ENCODE peak calls at places on chromosomes 2 and 18, in four cellular contexts. L is mucosa of descending colon, J is right atrium auricular region, A is pancreas. U is an unnamed sample.

GRCh38 chr2:160582481-160583161 is 89.0 kb upstream of the RBMS1 start:
- DNase-seq in L (no peak), A (no peak), J (no peak), U (no peak)

GRCh38 chr2:9975805-9976447 is 24.4 kb downstream of the GRHL1 start:
- DNase-seq in A (peak), L (no peak), J (no peak), U (no peak)

GRCh38 chr2:62578837-62579640 is 73.0 kb upstream of the TMEM17 start:
- DNase-seq in A (peak), J (no peak), L (no peak), U (no peak)

GRCh38 chr18:40949138-40949949 is 1005.7 kb upstream of the PIK3C3 start:
- DNase-seq in J (no peak), A (no peak), L (no peak), U (no peak)

GRCh38 chr18:42532119-42532518 is 577.1 kb downstream of the PIK3C3 start:
- DNase-seq in A (no peak), J (no peak), L (no peak), U (no peak)

GRCh38 chr2:32464441-32464840 is 107.6 kb downstream of the BIRC6 start:
- DNase-seq in A (no peak), L (no peak), J (no peak), U (no peak)

GRCh38 chr2:205524656-205525055 is 157.6 kb upstream of the NRP2 start:
- DNase-seq in L (peak), J (no peak), A (no peak), U (no peak)

GRCh38 chr2:37344453-37345361 is at the start of gene QPCT:
- DNase-seq in J (no peak), L (peak), A (peak), U (peak)

GRCh38 chr2:239216614-239217273 is 184.1 kb downstream of the HDAC4 start:
- DNase-seq in J (no peak), L (no peak), A (no peak), U (no peak)

GRCh38 chr2:197803033-197803444 is 1.4 kb upstream of the PLCL1 start:
- DNase-seq in J (no peak), L (no peak), A (peak), U (peak)

GRCh38 chr2:43333656-43334144 is 107.3 kb upstream of the ZFP36L2 start:
- DNase-seq in A (no peak), J (no peak), L (no peak), U (peak)

GRCh38 chr2:33812707-33813106 is 213.6 kb upstream of the FAM98A start:
- DNase-seq in J (no peak), A (no peak), L (no peak), U (no peak)

GRCh38 chr2:143575340-143575739 is 446.1 kb downstream of the ARHGAP15 start:
- DNase-seq in J (no peak), L (no peak), A (no peak), U (no peak)

GRCh38 chr2:199258291-199258690 is 199.4 kb downstream of the SATB2 start:
- DNase-seq in A (no peak), J (no peak), L (no peak), U (no peak)

GRCh38 chr2:187075106-187076070 is 226.4 kb upstream of the ZSWIM2 start:
- DNase-seq in J (no peak), L (no peak), A (no peak), U (peak)

GRCh38 chr2:88831792-88832248 is 140.3 kb downstream of the RPIA start:
- DNase-seq in J (no peak), L (peak), A (peak), U (peak)

GRCh38 chr2:37168217-37168981 is 11.6 kb upstream of the EIF2AK2 start:
- DNase-seq in A (peak), J (no peak), L (no peak), U (no peak)

GRCh38 chr2:79512442-79513401 is at the start of gene CTNNA2:
- DNase-seq in A (peak), L (peak), J (no peak), U (peak)

GRCh38 chr2:70388128-70388527 is 86.3 kb upstream of the FAM136A start:
- DNase-seq in L (no peak), A (no peak), J (no peak), U (no peak)

GRCh38 chr2:45299361-45299760 is 290.1 kb upstream of the SIX2 start:
- DNase-seq in J (no peak), A (no peak), L (no peak), U (no peak)

GRCh38 chr2:54903736-54904554 is 146.3 kb downstream of the RTN4 start:
- DNase-seq in L (peak), A (no peak), J (peak), U (no peak)

GRCh38 chr2:38997784-38998183 is 108.1 kb downstream of the ARHGEF33 start:
- DNase-seq in J (no peak), L (no peak), A (no peak), U (no peak)

GRCh38 chr18:64929026-64929425 is 780.1 kb upstream of the LINC00305 start:
- DNase-seq in L (no peak), J (no peak), A (no peak), U (no peak)

GRCh38 chr2:23859983-23860382 is 66.9 kb downstream of the ATAD2B start:
- DNase-seq in L (no peak), J (no peak), A (no peak), U (no peak)

GRCh38 chr2:96157649-96158553 is 12.7 kb upstream of the DUSP2 start:
- DNase-seq in L (no peak), A (no peak), J (no peak), U (no peak)

DNA sequence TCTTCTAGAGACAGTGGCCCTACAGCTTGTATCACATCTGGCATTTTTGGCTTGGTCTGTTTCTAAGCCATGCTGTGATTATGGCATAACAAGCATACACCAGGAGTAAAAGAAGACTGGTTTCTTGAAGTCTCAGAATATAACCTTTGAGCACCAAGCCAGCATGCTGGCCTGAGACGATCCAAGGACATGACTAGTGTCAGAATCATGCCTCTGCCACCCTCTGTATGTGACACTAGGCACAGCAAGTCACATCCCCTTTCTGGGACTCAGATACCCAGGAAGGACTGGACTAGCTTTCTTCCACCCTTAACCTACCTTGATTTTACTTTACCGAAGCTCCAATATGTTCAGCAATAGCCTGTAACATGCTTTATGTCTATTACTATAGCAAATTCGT is 345.5 kb downstream of the SETBP1 start:
- DNase-seq in A (no peak), J (no peak), L (no peak), U (no peak)
- TF ChIP-seq CTCF in A (no peak), J (no peak), L (no peak), U (no peak)

DNA sequence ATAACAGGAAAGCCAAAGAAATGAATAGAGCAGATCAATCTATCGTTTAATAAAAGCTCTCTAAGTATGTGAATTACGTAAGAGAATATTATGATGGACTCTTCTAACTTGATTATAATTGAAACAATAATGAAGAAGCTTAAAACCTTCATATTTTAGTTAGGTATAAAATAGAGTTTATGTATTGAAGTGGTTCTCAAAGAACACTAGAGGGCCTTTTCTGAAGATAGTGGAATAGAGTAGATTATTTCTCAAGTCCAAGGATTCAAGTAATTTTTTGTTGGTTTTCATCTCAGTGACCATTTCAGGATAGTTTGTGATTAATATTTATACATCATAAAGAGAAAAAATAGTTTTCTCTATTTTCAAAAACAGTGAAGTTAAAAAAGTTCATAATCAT is 97.7 kb downstream of the NBEAL1 start:
- DNase-seq in L (no peak), A (no peak), J (no peak), U (no peak)
- TF ChIP-seq CTCF in L (no peak), A (no peak), J (no peak), U (no peak)

DNA sequence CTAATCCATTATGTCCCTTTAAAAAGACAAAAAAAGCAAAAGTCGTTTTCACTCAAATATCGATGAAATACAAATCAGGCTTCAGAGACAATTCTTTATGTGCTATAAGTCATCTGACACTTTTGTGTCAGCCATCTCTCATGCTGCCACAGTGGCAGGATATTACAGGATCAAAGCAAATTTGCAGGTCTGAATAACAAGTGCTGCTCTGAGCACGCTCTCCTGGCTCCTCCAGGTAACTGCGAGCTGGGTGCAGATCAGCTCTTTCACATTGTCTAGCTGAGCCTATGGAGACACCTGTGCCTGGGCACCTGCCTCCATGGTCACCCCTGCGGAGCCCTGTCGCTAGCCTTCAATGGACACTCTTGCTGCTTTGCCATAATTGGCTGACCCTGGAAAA is 250.2 kb upstream of the RAB12 start:
- DNase-seq in A (no peak), L (no peak), J (no peak), U (no peak)
- TF ChIP-seq CTCF in A (no peak), L (no peak), J (no peak), U (no peak)

GRCh38 chr18:24731158-24731557 is 270.7 kb downstream of the HRH4 start:
- DNase-seq in A (no peak), L (no peak), J (no peak), U (no peak)
- TF ChIP-seq CTCF in A (no peak), L (no peak), J (no peak), U (no peak)

U was measured in heart right ventricle.